ENCODE peak calls at places on chromosomes 6 and 20, in nine cellular contexts. T is foreskin fibroblast, Q is fibroblast of mammary gland, W is fibroblast of pulmonary artery, V is breast epithelium, F is lower lobe of right lung, X is tibial nerve, A is GM10248, G is endothelial cell. O is an unnamed sample.

GRCh38 chr6:107977283-107977682 is 19.3 kb upstream of the SEC63 start:
- DNase-seq in V (no peak), W (peak), A (no peak), X (no peak), F (no peak), Q (peak), G (peak), T (peak), O (no peak)

GRCh38 chr6:132763269-132763668 is 5.6 kb upstream of the VNN2 start:
- DNase-seq in W (no peak), A (peak), F (no peak), X (no peak), T (no peak), V (no peak), G (no peak), Q (no peak), O (no peak)

GRCh38 chr6:144621332-144621731 is 336.2 kb downstream of the UTRN start:
- DNase-seq in T (no peak), G (no peak), F (no peak), X (no peak), A (no peak), Q (no peak), W (no peak), V (no peak), O (no peak)

GRCh38 chr6:26187981-26188635 is 100.9 kb downstream of the HFE start:
- DNase-seq in F (no peak), G (no peak), A (no peak), X (no peak), T (peak), Q (no peak), W (peak), V (no peak), O (no peak)

GRCh38 chr20:2156224-2156623 is 54.6 kb downstream of the STK35 start:
- DNase-seq in Q (no peak), A (no peak), V (no peak), W (no peak), T (no peak), X (no peak), F (no peak), G (no peak), O (no peak)

GRCh38 chr20:19990911-19991707 is 26.1 kb upstream of the NAA20 start:
- DNase-seq in A (no peak), F (no peak), T (no peak), X (no peak), V (no peak), W (no peak), G (no peak), Q (no peak), O (no peak)

GRCh38 chr20:46512943-46513844 is at the start of gene ZNF334:
- DNase-seq in G (peak), V (peak), W (peak), Q (peak), F (peak), X (no peak), T (peak), A (peak), O (no peak)

GRCh38 chr6:40695114-40695513 is 108.0 kb upstream of the LRFN2 start:
- DNase-seq in G (peak), V (no peak), X (no peak), F (no peak), W (no peak), T (no peak), Q (peak), A (no peak), O (no peak)

GRCh38 chr20:13510837-13511488 is 127.8 kb downstream of the TASP1 start:
- DNase-seq in T (no peak), F (no peak), W (no peak), Q (peak), G (no peak), A (no peak), X (peak), V (peak), O (no peak)

GRCh38 chr6:67221226-67221625 is 1413.9 kb upstream of the ADGRB3 start:
- DNase-seq in X (no peak), F (no peak), A (no peak), Q (peak), G (no peak), T (peak), W (peak), V (no peak), O (no peak)

GRCh38 chr20:41366546-41367392 is at the start of gene EMILIN3:
- DNase-seq in X (no peak), V (no peak), G (peak), W (no peak), T (no peak), A (no peak), Q (no peak), F (no peak), O (no peak)

GRCh38 chr6:14542670-14543366 is 425.2 kb downstream of the CD83 start:
- DNase-seq in W (peak), G (no peak), T (peak), Q (peak), X (no peak), F (no peak), V (no peak), A (peak), O (no peak)

GRCh38 chr6:13500264-13500663 is 12.9 kb upstream of the GFOD1 start:
- DNase-seq in Q (no peak), W (no peak), F (no peak), X (no peak), T (no peak), G (no peak), A (no peak), V (no peak), O (no peak)

GRCh38 chr20:38126146-38126912 is 38.7 kb downstream of the TGM2 start:
- DNase-seq in V (no peak), X (no peak), T (no peak), G (no peak), W (peak), F (peak), A (no peak), Q (no peak), O (peak)

GRCh38 chr6:36717231-36717825 is 19.7 kb downstream of the RAB44 start:
- DNase-seq in F (no peak), W (no peak), T (no peak), G (no peak), Q (no peak), A (no peak), V (no peak), X (no peak), O (no peak)

GRCh38 chr6:130129781-130130246 is 92.9 kb downstream of the SAMD3 start:
- DNase-seq in G (no peak), Q (no peak), V (no peak), A (no peak), T (no peak), W (peak), X (no peak), F (no peak), O (no peak)

GRCh38 chr6:105553174-105553573 is 150.3 kb upstream of the PREP start:
- DNase-seq in F (no peak), T (no peak), A (no peak), W (no peak), X (no peak), Q (no peak), G (no peak), V (no peak), O (no peak)

GRCh38 chr6:75611011-75611701 is 9.5 kb downstream of the SENP6 start:
- DNase-seq in V (no peak), Q (peak), X (no peak), F (no peak), W (no peak), A (no peak), G (no peak), T (peak), O (no peak)

GRCh38 chr6:89999154-89999553 is 104.9 kb downstream of the GJA10 start:
- DNase-seq in A (no peak), V (peak), G (no peak), Q (peak), W (no peak), F (no peak), X (peak), T (no peak), O (peak)

GRCh38 chr6:27592107-27592480 is 119.2 kb upstream of the ZNF184 start:
- DNase-seq in G (no peak), V (no peak), T (no peak), A (no peak), W (peak), X (no peak), F (no peak), Q (peak), O (no peak)

GRCh38 chr6:10404799-10405524 is 9.9 kb downstream of the TFAP2A start:
- DNase-seq in T (no peak), X (no peak), Q (no peak), V (no peak), F (no peak), G (no peak), W (no peak), A (peak), O (peak)

GRCh38 chr20:62266340-62266739 is 28.0 kb downstream of the OSBPL2 start:
- DNase-seq in G (no peak), A (no peak), Q (peak), T (no peak), W (no peak), F (no peak), V (no peak), X (no peak), O (no peak)

GRCh38 chr20:10741060-10741459 is 67.3 kb upstream of the JAG1 start:
- DNase-seq in A (no peak), T (no peak), G (no peak), V (no peak), Q (no peak), F (no peak), W (peak), X (no peak), O (no peak)

DNA sequence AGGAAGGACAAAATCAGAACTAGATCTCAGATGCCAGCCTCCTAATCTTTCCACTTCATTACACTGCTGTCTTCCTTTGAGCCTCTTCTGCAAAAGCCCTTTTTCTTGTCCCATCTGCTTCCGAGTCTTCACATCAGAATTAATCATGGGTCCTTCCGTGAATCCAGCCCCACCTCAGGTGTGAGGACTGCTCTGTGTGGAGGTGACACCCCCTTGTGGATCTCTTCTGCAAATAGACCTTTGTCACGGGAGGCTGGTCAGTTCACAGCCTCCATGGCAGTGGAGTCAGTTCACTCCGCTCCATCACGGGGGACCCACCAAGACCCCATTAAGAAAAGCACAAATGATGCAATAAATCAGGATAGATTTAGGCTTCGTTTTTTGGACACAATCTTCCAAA is 171.1 kb downstream of the ADAT2 start:
- DNase-seq in V (no peak), X (no peak), G (peak), T (no peak), A (peak), Q (peak), F (no peak), W (peak), O (no peak)
- TF ChIP-seq CTCF in V (no peak), X (no peak), G (peak), T (peak), A (peak), Q (peak), F (no peak), W (peak), O (peak)

GRCh38 chr20:45469336-45470261 is at the start of gene WFDC2:
- DNase-seq in Q (no peak), F (peak), T (no peak), V (peak), W (no peak), G (peak), A (no peak), X (no peak), O (no peak)

GRCh38 chr20:45465492-45466266 is 3.9 kb upstream of the WFDC2 start:
- DNase-seq in A (no peak), T (no peak), V (no peak), G (no peak), W (no peak), X (no peak), Q (no peak), F (no peak), O (no peak)

GRCh38 chr20:45467861-45468260 is 1.7 kb upstream of the WFDC2 start:
- DNase-seq in V (no peak), A (no peak), T (no peak), X (no peak), G (no peak), F (no peak), W (no peak), Q (no peak), O (no peak)

GRCh38 chr20:45470262-45470931 is 844 bp downstream of the WFDC2 start:
- DNase-seq in X (no peak), G (peak), W (peak), F (peak), A (peak), T (no peak), V (peak), Q (peak), O (no peak)

DNA sequence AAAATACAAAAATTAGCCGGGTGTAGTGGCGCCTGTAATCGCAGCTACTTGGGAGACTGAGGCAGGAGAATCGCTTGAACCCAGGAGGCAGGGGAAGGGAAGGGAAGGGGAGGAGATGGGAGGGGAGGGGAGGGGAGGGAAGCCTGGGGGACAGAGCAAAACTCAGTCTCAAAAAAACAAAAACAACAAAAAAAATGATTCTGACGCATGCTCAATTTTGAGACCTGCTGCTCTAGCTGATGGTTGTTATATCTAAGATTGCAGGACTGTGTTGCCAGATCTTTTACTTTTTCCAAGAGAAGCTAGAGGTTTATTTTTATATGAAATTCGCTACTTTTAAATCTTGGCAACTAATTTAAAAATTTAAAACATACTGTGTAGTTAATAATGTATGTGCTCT is 2.4 kb upstream of the WFDC2 start:
- DNase-seq in G (no peak), Q (no peak), V (no peak), F (no peak), A (no peak), X (no peak), W (no peak), T (no peak), O (no peak)
- TF ChIP-seq CTCF in G (no peak), Q (no peak), V (no peak), F (no peak), A (no peak), X (no peak), W (no peak), T (no peak), O (no peak)

GRCh38 chr6:116633685-116634084 is 17.4 kb downstream of the RSPH4A start:
- DNase-seq in G (no peak), F (no peak), T (no peak), W (no peak), X (no peak), A (no peak), V (no peak), Q (peak), O (no peak)

GRCh38 chr6:116631379-116631990 is 15.2 kb downstream of the RSPH4A start:
- DNase-seq in A (peak), F (no peak), G (peak), W (peak), T (no peak), X (no peak), Q (no peak), V (no peak), O (no peak)

GRCh38 chr6:116624036-116624805 is 7.9 kb downstream of the RSPH4A start:
- DNase-seq in G (no peak), X (no peak), Q (no peak), T (no peak), V (no peak), W (no peak), F (no peak), A (no peak), O (no peak)

GRCh38 chr6:116629467-116630063 is 13.3 kb downstream of the RSPH4A start:
- DNase-seq in F (no peak), V (no peak), Q (no peak), X (no peak), A (no peak), W (peak), T (no peak), G (no peak), O (no peak)
- TF ChIP-seq CTCF in F (no peak), V (no peak), Q (no peak), X (no peak), A (no peak), W (no peak), T (no peak), G (no peak), O (no peak)

GRCh38 chr20:42902519-42902908 is 287.2 kb downstream of the PTPRT start:
- DNase-seq in F (no peak), Q (no peak), G (no peak), V (no peak), X (no peak), A (no peak), W (no peak), T (no peak), O (no peak)

GRCh38 chr20:42906120-42906519 is 283.6 kb downstream of the PTPRT start:
- DNase-seq in A (no peak), W (no peak), F (no peak), Q (no peak), V (no peak), G (no peak), T (no peak), X (no peak), O (no peak)

GRCh38 chr20:42901689-42902518 is 287.8 kb downstream of the PTPRT start:
- DNase-seq in G (no peak), V (no peak), X (peak), Q (no peak), F (no peak), W (no peak), T (no peak), A (no peak), O (no peak)

DNA sequence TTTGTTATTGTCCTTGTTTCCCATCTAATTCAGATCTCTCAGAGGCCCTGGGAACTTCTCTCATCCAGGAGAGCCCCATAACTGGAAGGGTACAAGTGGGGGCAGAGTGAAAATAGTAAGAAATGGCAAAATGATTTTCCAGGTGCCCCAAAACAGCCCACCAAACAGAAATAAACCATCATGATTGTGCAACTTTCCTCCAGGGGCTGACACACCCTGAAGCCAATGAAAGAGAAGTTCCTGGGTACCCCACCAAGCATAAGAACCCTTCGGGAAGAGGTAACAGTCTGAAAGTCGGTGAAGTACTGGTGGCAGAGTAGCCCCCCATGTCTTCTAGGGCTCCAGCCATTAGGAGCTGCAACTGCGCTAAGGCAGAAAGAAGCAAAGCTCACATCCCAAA is 282.0 kb downstream of the PTPRT start:
- DNase-seq in Q (no peak), G (no peak), F (no peak), T (no peak), A (no peak), X (no peak), W (no peak), V (no peak), O (no peak)
- TF ChIP-seq CTCF in Q (no peak), G (no peak), F (no peak), T (no peak), A (no peak), X (no peak), W (no peak), V (no peak), O (no peak)

DNA sequence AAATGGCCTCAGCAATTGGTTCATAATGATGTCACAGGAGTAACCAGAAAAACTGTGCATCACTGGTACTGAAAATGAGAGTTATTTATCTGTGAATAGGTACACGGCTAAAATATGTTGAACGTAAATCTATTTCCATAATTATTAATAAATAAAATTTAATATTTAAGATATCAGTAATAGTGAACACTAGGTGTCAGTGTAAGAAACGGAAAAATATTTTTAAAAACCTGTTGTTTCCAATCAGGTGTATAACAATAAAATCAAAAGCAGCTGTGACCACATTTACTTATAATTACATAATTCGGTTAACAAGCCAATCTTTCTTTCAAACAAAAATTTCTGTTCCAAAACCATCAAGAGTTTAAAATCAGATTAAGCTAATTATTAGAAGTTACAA is 241.4 kb upstream of the RUNX2 start:
- DNase-seq in G (no peak), T (no peak), Q (peak), A (no peak), X (no peak), W (peak), F (no peak), V (no peak), O (no peak)
- TF ChIP-seq CTCF in G (peak), T (no peak), Q (peak), A (peak), X (no peak), W (no peak), F (no peak), V (no peak), O (no peak)

O was measured in right atrium auricular region.